ENCODE peak calls at places on chromosomes 13 and 19, in seven cellular contexts. N, D, S, A, W, I and E are unnamed samples.

GRCh38 chr19:2575734-2576481 is 100.0 kb downstream of the GADD45B start:
- DNase-seq in S (peak; percentile 50), D (peak; percentile 77), W (peak; percentile 91), A (peak; percentile 78), N (peak; percentile 44), I (peak; percentile 64), E (peak; percentile 42)

GRCh38 chr19:5354403-5354802 is 13.8 kb upstream of the PTPRS start:
- DNase-seq in A (no peak), W (no peak), N (no peak), D (no peak), I (no peak), S (no peak), E (no peak)

GRCh38 chr13:73844986-73845385 is 289.2 kb downstream of the KLF12 start:
- DNase-seq in D (no peak), N (no peak), I (no peak), A (no peak), S (no peak), W (no peak), E (no peak)

GRCh38 chr13:46668302-46668720 is 115.3 kb downstream of the LRCH1 start:
- DNase-seq in W (peak; percentile 66), D (peak; percentile 12), S (no peak), A (no peak), N (peak; percentile 47), I (no peak), E (no peak)

GRCh38 chr19:45641274-45642105 is 2.3 kb upstream of the EML2 start:
- DNase-seq in A (peak; percentile 63), D (peak; percentile 25), N (peak; percentile 95), S (peak; percentile 95), W (peak; percentile 76), I (peak; percentile 83), E (peak; percentile 94)

GRCh38 chr13:31749929-31750328 is 10.6 kb downstream of the RXFP2 start:
- DNase-seq in N (no peak), A (no peak), I (no peak), D (no peak), W (no peak), S (no peak), E (no peak)

GRCh38 chr13:52850396-52851152 is 2.1 kb upstream of the PCDH8 start:
- DNase-seq in N (peak; percentile 68), A (peak; percentile 74), W (peak; percentile 79), I (peak; percentile 75), S (peak; percentile 72), D (peak; percentile 20), E (peak; percentile 73)

GRCh38 chr13:98033277-98034247 is 80.1 kb downstream of the IPO5 start:
- DNase-seq in W (no peak), D (no peak), I (no peak), N (peak; percentile 41), A (peak; percentile 20), S (peak; percentile 22), E (no peak)

GRCh38 chr19:14073232-14073924 is 792 bp downstream of the MISP3 start:
- DNase-seq in D (no peak), I (peak; percentile 86), N (peak; percentile 80), A (peak; percentile 78), W (peak; percentile 83), S (peak; percentile 81), E (peak; percentile 80)

GRCh38 chr19:18477974-18478373 is 40.0 kb upstream of the ISYNA1 start:
- DNase-seq in A (no peak), D (no peak), N (no peak), W (no peak), S (no peak), I (no peak), E (no peak)

GRCh38 chr19:6723738-6724137 is 3.3 kb upstream of the C3 start:
- DNase-seq in D (no peak), S (no peak), A (no peak), W (no peak), N (no peak), I (no peak), E (no peak)

GRCh38 chr13:50129923-50130685 is 114.9 kb downstream of the KCNRG start:
- DNase-seq in N (peak; percentile 58), A (peak; percentile 31), I (no peak), D (peak; percentile 27), S (no peak), W (peak; percentile 64), E (peak; percentile 48)

GRCh38 chr19:29714371-29714952 is 599 bp downstream of the C19orf12 start:
- DNase-seq in W (no peak), S (no peak), A (no peak), D (no peak), I (no peak), N (no peak), E (no peak)

GRCh38 chr19:5036733-5037681 is 68.1 kb downstream of the KDM4B start:
- DNase-seq in D (no peak), A (peak; percentile 53), S (no peak), N (no peak), W (no peak), I (no peak), E (no peak)

GRCh38 chr13:32381539-32381938 is 46.4 kb downstream of the N4BP2L1 start:
- DNase-seq in S (no peak), D (no peak), I (no peak), N (peak; percentile 25), A (no peak), W (no peak), E (no peak)

GRCh38 chr19:42249769-42250168 is 5.2 kb downstream of the ERF start:
- DNase-seq in I (no peak), A (no peak), S (no peak), D (no peak), W (no peak), N (no peak), E (no peak)

GRCh38 chr19:42249149-42249750 is 5.7 kb downstream of the ERF start:
- DNase-seq in N (no peak), A (peak; percentile 43), I (no peak), D (no peak), W (no peak), S (no peak), E (no peak)

GRCh38 chr19:42251572-42251990 is 3.3 kb downstream of the ERF start:
- DNase-seq in I (no peak), W (no peak), S (no peak), N (no peak), D (no peak), A (peak; percentile 51), E (no peak)

GRCh38 chr19:42250249-42250665 is 4.7 kb downstream of the ERF start:
- DNase-seq in N (peak; percentile 65), I (no peak), W (peak; percentile 67), A (no peak), S (no peak), D (no peak), E (no peak)

DNA sequence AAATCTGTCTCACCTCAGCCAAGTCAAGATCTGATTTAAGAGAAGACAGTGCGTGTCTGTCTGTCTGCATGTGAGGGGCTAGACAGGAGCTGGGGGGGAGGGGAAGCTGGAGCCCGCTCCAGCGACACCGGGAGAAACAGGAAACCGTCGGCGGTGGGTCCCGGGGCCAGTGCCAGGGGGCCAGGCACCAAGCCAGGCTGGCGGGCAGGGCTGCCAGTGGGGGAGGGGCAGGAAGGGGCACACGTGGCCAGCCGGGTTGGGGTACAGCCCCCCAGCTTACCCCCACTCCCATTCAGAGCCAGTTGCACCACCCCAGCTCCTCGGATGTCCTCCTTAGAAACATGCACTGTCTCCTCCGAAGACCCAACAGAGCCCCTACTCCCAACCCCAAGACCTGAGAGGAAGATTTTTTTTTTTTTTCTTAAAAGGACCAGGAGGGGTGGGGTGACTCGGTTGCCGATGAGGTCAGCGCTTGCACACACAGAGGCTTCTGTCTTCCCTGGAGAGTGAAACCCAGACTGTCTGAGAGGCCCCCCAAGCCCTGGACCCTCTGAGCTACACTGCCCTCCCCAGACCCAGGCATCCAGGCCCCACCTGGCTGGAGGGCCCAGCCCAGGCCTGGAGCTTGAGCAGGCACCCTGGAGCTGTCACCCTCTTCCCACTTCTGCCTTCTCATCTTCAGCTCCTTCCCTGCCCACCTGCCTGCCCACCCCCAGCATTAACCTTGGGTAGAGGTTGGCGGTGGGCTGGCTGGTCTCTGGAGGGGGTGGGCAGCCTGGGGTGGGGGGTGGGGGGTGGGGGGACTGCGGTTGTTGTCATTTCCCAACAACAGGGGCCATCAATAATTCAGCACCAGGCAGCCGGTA is 4.0 kb downstream of the ERF start:
- DNase-seq in D (no peak), N (no peak), I (no peak), A (peak; percentile 71), S (no peak), W (peak; percentile 57), E (no peak)
- H3K4me3 ChIP-seq in D (peak overlapping the region; percentile 6), N (peak overlapping the region; percentile 90), I (no peak overlapping the region), A (no peak overlapping the region), S (no peak overlapping the region), W (peak overlapping the region; percentile 28), E (peak overlapping the region; percentile 13)

DNA sequence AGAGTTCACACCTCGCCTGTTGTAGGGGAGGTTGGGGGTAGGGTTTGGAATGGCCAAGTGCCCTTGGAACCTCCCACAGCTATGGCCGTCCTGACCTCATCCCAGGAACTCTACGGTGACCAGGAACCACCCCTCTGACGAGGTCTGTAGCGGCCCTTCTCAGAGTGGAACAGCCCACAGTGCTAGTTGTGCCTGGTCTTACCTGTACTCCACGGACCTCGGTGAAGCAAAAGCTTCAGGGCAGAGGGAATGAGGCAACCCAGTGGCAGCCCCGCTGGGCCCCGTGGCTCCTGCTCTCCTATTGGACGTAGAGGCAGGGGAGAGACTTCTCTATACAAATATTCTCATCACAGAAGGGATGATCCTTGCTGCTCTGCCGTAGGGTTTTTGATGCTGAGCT is 7.1 kb downstream of the TSSK6 start:
- DNase-seq in I (no peak), D (no peak), N (no peak), A (no peak), S (no peak), W (no peak), E (no peak)
- TF ChIP-seq POLR2A in I (no peak), D (no peak), N (no peak), A (no peak), S (no peak), W (no peak), E (no peak)

GRCh38 chr13:101916758-101917474 is 464.4 kb downstream of the ITGBL1 start:
- DNase-seq in W (no peak), S (no peak), I (no peak), D (no peak), A (no peak), N (no peak), E (no peak)
- H3K4me3 ChIP-seq in W (peak overlapping the region; percentile 47), S (no peak overlapping the region), I (no peak overlapping the region), D (peak overlapping the region; percentile 17), A (no peak overlapping the region), N (peak overlapping the region; percentile 30), E (no peak overlapping the region)

GRCh38 chr19:52963229-52963760 is 614 bp upstream of the ZNF816 start:
- DNase-seq in I (no peak), S (peak; percentile 21), D (no peak), N (peak; percentile 27), W (peak; percentile 36), A (peak; percentile 38), E (peak; percentile 17)

GRCh38 chr19:52962394-52963228 is at the start of gene ZNF816:
- DNase-seq in W (peak; percentile 98), D (peak; percentile 82), I (peak; percentile 99), S (peak; percentile 99), N (peak; percentile 97), A (peak; percentile 98), E (peak; percentile 100)

GRCh38 chr19:52961981-52962380 is 700 bp downstream of the ZNF816 start:
- DNase-seq in S (no peak), W (no peak), I (no peak), A (no peak), N (no peak), D (no peak), E (no peak)

DNA sequence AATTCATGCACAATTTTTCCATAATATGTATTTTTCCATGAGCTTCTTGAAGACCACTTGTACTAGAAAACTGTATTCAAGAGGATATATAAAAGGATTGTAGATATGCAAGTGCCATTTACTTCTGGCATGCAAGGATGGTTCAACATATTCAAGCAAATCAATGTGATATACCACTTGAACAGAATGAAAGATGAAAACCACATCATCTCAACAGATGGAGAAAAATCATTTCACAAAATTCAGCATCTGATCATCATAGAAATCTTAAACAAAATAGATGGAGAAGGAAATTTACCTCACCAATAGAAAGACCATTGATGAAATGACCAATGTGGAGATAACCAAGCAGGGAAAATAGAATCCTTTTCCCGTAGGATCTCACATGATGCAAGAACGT is 5.1 kb upstream of the ZNF816 start:
- DNase-seq in D (no peak), W (no peak), I (no peak), A (no peak), S (no peak), N (no peak), E (no peak)
- TF ChIP-seq POLR2A in D (no peak), W (no peak), I (no peak), A (no peak), S (no peak), N (no peak), E (no peak)